ENCODE peak calls at places on chromosomes 4 and X, in eight cellular contexts. X, A, F, T, Y, P, J and Z are unnamed samples.

GRCh38 chr4:15636818-15637217 is 18.3 kb downstream of the FBXL5 start:
- DNase-seq in X (no peak), A (no peak), F (no peak), T (no peak), Y (no peak), P (no peak), J (no peak), Z (no peak)

GRCh38 chrX:46686003-46686645 is 72.8 kb downstream of the SLC9A7 start:
- DNase-seq in X (peak), A (no peak), F (peak), T (peak), Y (peak), P (no peak), J (peak), Z (peak)

GRCh38 chr4:57405359-57405758 is 295.2 kb upstream of the IGFBP7 start:
- DNase-seq in X (no peak), A (no peak), F (no peak), T (peak), Y (no peak), P (no peak), J (peak), Z (no peak)

GRCh38 chr4:185229021-185229818 is 19.8 kb downstream of the SNX25 start:
- DNase-seq in X (no peak), A (no peak), F (no peak), T (no peak), Y (no peak), P (no peak), J (no peak), Z (no peak)

GRCh38 chrX:108584617-108585211 is 145.1 kb downstream of the COL4A5 start:
- DNase-seq in X (peak), A (no peak), F (no peak), T (peak), Y (no peak), P (peak), J (peak), Z (peak)

GRCh38 chr4:36712013-36712412 is 430.6 kb downstream of the DTHD1 start:
- DNase-seq in X (peak), A (no peak), F (peak), T (peak), Y (no peak), P (no peak), J (no peak), Z (no peak)

GRCh38 chr4:165325732-165326512 is 1.5 kb upstream of the MSMO1 start:
- DNase-seq in X (peak), A (no peak), F (peak), T (peak), Y (peak), P (no peak), J (peak), Z (peak)

GRCh38 chr4:3293410-3294391 is 880 bp downstream of the RGS12 start:
- DNase-seq in X (peak), A (no peak), F (no peak), T (no peak), Y (no peak), P (no peak), J (no peak), Z (no peak)

GRCh38 chrX:17030580-17031285 is 84.3 kb downstream of the REPS2 start:
- DNase-seq in X (peak), A (no peak), F (peak), T (no peak), Y (no peak), P (no peak), J (no peak), Z (peak)

GRCh38 chrX:152821145-152821765 is 9.3 kb downstream of the CETN2 start:
- DNase-seq in X (peak), A (no peak), F (no peak), T (peak), Y (peak), P (no peak), J (peak), Z (peak)

GRCh38 chrX:154097003-154097596 is 417 bp downstream of the MECP2 start:
- DNase-seq in X (peak), A (peak), F (peak), T (peak), Y (peak), P (peak), J (peak), Z (peak)

GRCh38 chr4:75679876-75680575 is 6.8 kb upstream of the G3BP2 start:
- DNase-seq in X (no peak), A (no peak), F (no peak), T (no peak), Y (no peak), P (no peak), J (no peak), Z (no peak)

GRCh38 chr4:163673848-163674702 is 179.6 kb downstream of the TMA16 start:
- DNase-seq in X (no peak), A (no peak), F (no peak), T (no peak), Y (no peak), P (no peak), J (no peak), Z (no peak)

GRCh38 chrX:143757375-143757774 is 36.8 kb upstream of the SPANXN2 start:
- DNase-seq in X (no peak), A (no peak), F (no peak), T (no peak), Y (no peak), P (no peak), J (no peak), Z (no peak)

GRCh38 chrX:55908685-55909212 is 191.2 kb downstream of the RRAGB start:
- DNase-seq in X (peak), A (no peak), F (peak), T (peak), Y (no peak), P (peak), J (peak), Z (peak)

GRCh38 chr4:53043096-53043495 is 181.0 kb downstream of the RASL11B start:
- DNase-seq in X (peak), A (no peak), F (no peak), T (no peak), Y (no peak), P (no peak), J (no peak), Z (no peak)

GRCh38 chrX:44330227-44330626 is 13.2 kb downstream of the EFHC2 start:
- DNase-seq in X (no peak), A (no peak), F (no peak), T (no peak), Y (no peak), P (no peak), J (no peak), Z (no peak)

GRCh38 chr4:68375667-68376559 is 26.0 kb upstream of the YTHDC1 start:
- DNase-seq in X (peak), A (no peak), F (peak), T (peak), Y (peak), P (peak), J (peak), Z (peak)

GRCh38 chrX:25721564-25721963 is 416.6 kb upstream of the MAGEB18 start:
- DNase-seq in X (peak), A (no peak), F (peak), T (peak), Y (no peak), P (no peak), J (peak), Z (peak)

GRCh38 chr4:59517007-59517406 is 1683.1 kb upstream of the ADGRL3 start:
- DNase-seq in X (no peak), A (no peak), F (no peak), T (no peak), Y (no peak), P (no peak), J (no peak), Z (no peak)

GRCh38 chrX:96770315-96770714 is 85.7 kb downstream of the DIAPH2 start:
- DNase-seq in X (peak), A (no peak), F (peak), T (peak), Y (peak), P (no peak), J (peak), Z (peak)

GRCh38 chr4:108080752-108081151 is 88.0 kb downstream of the LEF1 start:
- DNase-seq in X (no peak), A (no peak), F (no peak), T (no peak), Y (no peak), P (no peak), J (no peak), Z (no peak)

GRCh38 chrX:132023896-132024386 is 839 bp downstream of the STK26 start:
- DNase-seq in X (no peak), A (no peak), F (no peak), T (no peak), Y (no peak), P (peak), J (peak), Z (peak)

GRCh38 chr4:89539374-89539773 is 231.8 kb upstream of the GPRIN3 start:
- DNase-seq in X (peak), A (no peak), F (peak), T (peak), Y (peak), P (no peak), J (peak), Z (peak)

GRCh38 chr4:73001885-73002284 is 67.6 kb downstream of the COX18 start:
- DNase-seq in X (no peak), A (no peak), F (no peak), T (no peak), Y (no peak), P (no peak), J (no peak), Z (no peak)

GRCh38 chr4:100781433-100781832 is 263.6 kb upstream of the EMCN start:
- DNase-seq in X (no peak), A (no peak), F (no peak), T (no peak), Y (no peak), P (no peak), J (no peak), Z (no peak)

GRCh38 chr4:141580523-141580922 is 55.9 kb upstream of the IL15 start:
- DNase-seq in X (peak), A (no peak), F (no peak), T (no peak), Y (peak), P (no peak), J (no peak), Z (no peak)

GRCh38 chrX:140503714-140504351 is 1.0 kb downstream of the SOX3 start:
- DNase-seq in X (no peak), A (no peak), F (peak), T (peak), Y (peak), P (no peak), J (no peak), Z (no peak)

GRCh38 chr4:156906325-156906724 is 65.3 kb downstream of the PDGFC start:
- DNase-seq in X (no peak), A (no peak), F (no peak), T (no peak), Y (no peak), P (no peak), J (no peak), Z (no peak)

GRCh38 chrX:23554304-23554703 is 113.0 kb upstream of the PRDX4 start:
- DNase-seq in X (peak), A (no peak), F (peak), T (peak), Y (peak), P (peak), J (peak), Z (peak)

GRCh38 chr4:139300431-139301142 is 718 bp upstream of the NAA15 start:
- DNase-seq in X (peak), A (no peak), F (peak), T (peak), Y (peak), P (peak), J (peak), Z (peak)

GRCh38 chr4:26899991-26900390 is 39.4 kb downstream of the STIM2 start:
- DNase-seq in X (peak), A (no peak), F (no peak), T (peak), Y (no peak), P (no peak), J (no peak), Z (no peak)

GRCh38 chr4:163554870-163555465 is 60.5 kb downstream of the TMA16 start:
- DNase-seq in X (peak), A (no peak), F (peak), T (peak), Y (peak), P (no peak), J (no peak), Z (peak)

GRCh38 chr4:17310269-17310652 is 201.6 kb downstream of the QDPR start:
- DNase-seq in X (peak), A (no peak), F (peak), T (peak), Y (peak), P (no peak), J (no peak), Z (peak)

GRCh38 chr4:141473952-141474351 is 162.4 kb upstream of the IL15 start:
- DNase-seq in X (no peak), A (no peak), F (peak), T (no peak), Y (peak), P (no peak), J (no peak), Z (peak)

GRCh38 chr4:25299476-25300203 is 12.9 kb upstream of the ZCCHC4 start:
- DNase-seq in X (no peak), A (no peak), F (no peak), T (no peak), Y (no peak), P (no peak), J (no peak), Z (no peak)

GRCh38 chr4:176377705-176378302 is 58.0 kb downstream of the SPCS3 start:
- DNase-seq in X (peak), A (no peak), F (peak), T (peak), Y (peak), P (peak), J (peak), Z (peak)

GRCh38 chr4:25397305-25397704 is 20.2 kb downstream of the ANAPC4 start:
- DNase-seq in X (no peak), A (no peak), F (no peak), T (no peak), Y (no peak), P (no peak), J (no peak), Z (no peak)

DNA sequence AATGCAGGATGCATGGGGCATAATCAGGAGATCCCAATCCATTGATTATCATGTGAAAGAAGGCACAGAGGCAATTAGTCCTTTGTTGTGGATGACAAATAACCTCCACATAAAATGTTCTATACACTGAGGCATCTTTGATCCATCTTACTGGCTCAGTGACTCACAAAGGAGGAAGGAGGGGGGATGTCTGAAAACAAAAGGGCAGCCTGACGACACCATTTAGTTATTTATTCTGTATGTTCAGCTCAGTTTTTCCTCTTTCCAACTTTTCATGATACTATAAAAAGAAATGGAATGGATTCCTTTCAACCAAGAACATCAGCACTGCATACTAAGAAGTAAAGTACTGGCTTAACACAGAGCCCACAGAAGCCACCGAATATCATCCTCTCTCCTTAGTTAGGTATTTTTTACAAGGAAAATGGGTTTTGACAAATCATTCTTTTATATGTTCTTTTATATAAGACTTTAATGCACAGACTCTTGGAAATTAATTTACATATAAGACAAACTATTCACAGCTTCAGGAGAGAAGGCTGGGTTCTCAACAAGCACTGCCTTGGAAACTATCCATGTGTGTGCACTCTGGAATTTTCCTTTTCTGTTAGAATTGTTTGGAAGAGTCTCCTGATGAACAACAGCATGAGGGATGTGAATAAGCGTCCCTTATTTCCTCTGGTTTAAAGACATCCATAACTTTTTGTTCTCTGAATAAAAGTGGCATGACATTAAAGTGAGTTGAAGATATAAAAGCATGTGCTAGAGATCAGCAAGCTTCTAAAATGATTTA is 135.6 kb downstream of the TSPAN5 start:
- DNase-seq in X (peak), A (no peak), F (peak), T (peak), Y (peak), P (no peak), J (peak), Z (peak)
- H3K4me3 ChIP-seq in X (no peak), A (no peak), F (no peak), T (peak), Y (no peak), P (no peak), J (no peak), Z (no peak)

GRCh38 chrX:110146521-110146920 is 143.6 kb downstream of the TMEM164 start:
- DNase-seq in X (peak), A (no peak), F (peak), T (peak), Y (peak), P (no peak), J (peak), Z (peak)
- TF ChIP-seq CTCF in X (peak), A (peak), F (peak), T (peak), Y (peak), P (peak), J (peak), Z (peak)

DNA sequence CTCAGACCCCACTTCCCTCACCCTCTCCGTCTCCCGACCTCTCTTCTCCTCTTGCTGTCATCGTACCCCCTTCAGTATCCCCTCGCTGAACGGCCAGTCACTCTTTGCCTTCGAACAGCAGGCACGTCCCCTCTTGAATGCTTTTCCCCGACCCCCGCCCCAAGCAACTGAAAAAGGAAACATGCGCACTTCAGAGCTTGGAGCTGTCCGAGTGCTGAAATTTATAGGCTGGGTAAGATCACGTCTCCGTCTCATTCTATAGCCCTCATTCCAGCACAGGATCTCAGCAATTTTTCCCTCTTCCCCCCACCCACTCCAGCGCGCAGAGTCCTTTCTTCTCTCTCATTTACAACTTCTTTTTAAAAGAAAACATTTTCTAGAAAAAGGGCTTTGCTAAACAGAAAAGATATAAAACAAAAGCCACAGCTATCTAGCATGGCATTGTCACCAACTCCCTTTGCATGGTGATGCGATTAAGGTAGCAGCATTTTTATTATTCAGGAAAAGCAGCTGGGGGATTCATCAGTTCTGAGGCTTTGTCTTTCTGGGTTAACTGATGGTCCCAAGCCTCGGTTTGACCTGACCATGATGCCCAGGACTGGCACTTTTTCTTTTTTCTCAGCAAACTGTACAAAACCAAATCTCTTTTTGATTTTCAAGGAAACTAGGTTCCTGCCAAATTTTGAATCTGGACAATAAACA is at the start of gene GLRA2:
- DNase-seq in X (peak), A (peak), F (peak), T (peak), Y (peak), P (no peak), J (peak), Z (peak)
- H3K4me3 ChIP-seq in X (no peak), A (no peak), F (peak), T (no peak), Y (no peak), P (no peak), J (no peak), Z (no peak)

GRCh38 chr4:23921993-23922392 is 32.1 kb upstream of the PPARGC1A start:
- DNase-seq in X (no peak), A (no peak), F (peak), T (no peak), Y (no peak), P (no peak), J (no peak), Z (no peak)

GRCh38 chr4:23924556-23924955 is 34.7 kb upstream of the PPARGC1A start:
- DNase-seq in X (no peak), A (no peak), F (no peak), T (no peak), Y (no peak), P (no peak), J (no peak), Z (no peak)

GRCh38 chr4:23923141-23923540 is 33.3 kb upstream of the PPARGC1A start:
- DNase-seq in X (no peak), A (no peak), F (no peak), T (no peak), Y (no peak), P (no peak), J (no peak), Z (no peak)

GRCh38 chr4:23922535-23923115 is 32.8 kb upstream of the PPARGC1A start:
- DNase-seq in X (no peak), A (no peak), F (peak), T (no peak), Y (no peak), P (no peak), J (no peak), Z (no peak)

DNA sequence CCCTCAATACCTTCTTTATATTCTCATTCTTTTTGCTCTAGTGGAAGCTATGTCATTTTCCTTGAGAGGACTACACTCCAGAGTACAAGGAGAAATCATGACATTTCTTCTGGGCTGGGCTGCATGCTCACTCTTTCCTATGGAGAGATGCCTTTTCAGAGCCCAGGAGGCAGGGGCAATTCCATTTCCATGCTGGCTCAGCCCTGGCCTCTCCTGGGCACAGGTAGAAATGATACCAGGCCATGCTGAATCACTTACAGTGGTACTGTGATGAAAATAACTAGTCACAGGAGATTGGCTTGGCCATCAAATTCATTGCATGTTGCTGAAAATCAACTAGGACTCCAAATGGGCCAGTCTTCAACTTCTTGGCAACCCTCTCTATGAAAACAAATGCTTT is 34.0 kb upstream of the PPARGC1A start:
- DNase-seq in X (no peak), A (no peak), F (no peak), T (no peak), Y (no peak), P (no peak), J (no peak), Z (no peak)
- TF ChIP-seq CTCF in X (no peak), A (no peak), F (no peak), T (no peak), Y (no peak), P (no peak), J (no peak), Z (no peak)

DNA sequence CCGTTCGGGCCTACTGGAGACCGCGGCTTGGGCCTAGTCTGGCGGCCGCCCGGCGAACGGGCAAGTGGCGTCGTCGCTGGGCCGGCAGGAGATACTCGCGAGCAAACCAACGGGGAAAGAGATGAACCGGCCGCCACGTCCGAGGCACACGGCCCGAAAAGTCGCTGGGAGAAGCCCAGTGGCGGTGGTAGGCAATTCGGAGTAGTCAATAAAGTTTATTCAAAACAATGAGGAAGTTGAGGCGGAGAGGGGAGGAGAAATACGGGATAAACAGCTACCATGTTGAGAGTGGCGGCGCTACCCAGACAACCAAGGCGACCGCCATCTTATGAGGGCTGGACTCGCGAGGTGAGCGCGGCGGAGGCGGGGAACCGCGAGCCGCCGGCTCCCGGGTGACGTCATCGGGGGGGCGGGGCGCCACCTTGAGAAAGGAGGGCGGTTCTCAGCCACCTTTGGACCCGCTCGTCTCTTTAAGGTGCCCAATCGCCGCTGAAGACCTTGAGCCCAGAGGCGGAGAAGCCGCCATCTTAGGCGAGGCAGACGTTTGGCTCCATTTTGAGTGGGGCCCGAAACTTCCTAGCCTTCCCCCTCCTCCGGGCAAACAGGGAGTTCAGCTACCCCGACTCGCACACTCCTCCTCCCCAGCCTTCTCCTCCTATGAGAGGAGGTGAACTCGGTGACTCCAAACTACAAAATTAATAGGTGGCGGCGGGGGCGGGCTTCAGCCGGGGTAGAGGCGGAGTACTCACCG is at the start of gene PHF8:
- DNase-seq in X (peak), A (peak), F (peak), T (peak), Y (peak), P (peak), J (peak), Z (peak)
- H3K4me3 ChIP-seq in X (peak), A (peak), F (peak), T (peak), Y (peak), P (peak), J (peak), Z (peak)